ENCODE peak calls at places on chromosomes 11 and 22, in ten cellular contexts. H is tibial artery, Q is neuronal stem cell, V is transverse colon, N is GM23338, O is uterus, D is aorta, W is spleen, S is A549, G is AG04450. I is an unnamed sample.

GRCh38 chr11:46049325-46049860 is 71.9 kb downstream of the PHF21A start:
- DNase-seq in H (no peak), Q (no peak), V (no peak), N (no peak), O (no peak), D (no peak), W (no peak), S (no peak), G (no peak), I (no peak)

GRCh38 chr11:20617346-20617745 is 17.9 kb downstream of the SLC6A5 start:
- DNase-seq in H (no peak), Q (no peak), V (no peak), N (no peak), O (no peak), D (no peak), W (no peak), S (no peak), G (no peak), I (no peak)

GRCh38 chr22:41526802-41527799 is 17.2 kb downstream of the POLR3H start:
- DNase-seq in H (no peak), Q (no peak), V (peak), N (peak), O (peak), D (no peak), W (peak), S (peak), G (no peak), I (no peak)

GRCh38 chr22:49207008-49207775 is 620.5 kb downstream of the BRD1 start:
- DNase-seq in H (peak), Q (no peak), V (no peak), N (no peak), O (peak), D (no peak), W (peak), S (no peak), G (no peak), I (no peak)

GRCh38 chr22:46086577-46087335 is 63.6 kb upstream of the PPARA start:
- DNase-seq in H (peak), Q (no peak), V (no peak), N (no peak), O (no peak), D (peak), W (peak), S (no peak), G (no peak), I (no peak)

GRCh38 chr22:20992456-20993303 is 9.2 kb downstream of the THAP7 start:
- DNase-seq in H (no peak), Q (no peak), V (no peak), N (no peak), O (no peak), D (no peak), W (no peak), S (no peak), G (no peak), I (no peak)

GRCh38 chr11:27319065-27319464 is 44.0 kb downstream of the CCDC34 start:
- DNase-seq in H (no peak), Q (no peak), V (no peak), N (no peak), O (no peak), D (no peak), W (no peak), S (peak), G (no peak), I (no peak)

GRCh38 chr11:104529916-104530315 is 366.0 kb upstream of the PDGFD start:
- DNase-seq in H (no peak), Q (no peak), V (no peak), N (no peak), O (no peak), D (no peak), W (no peak), S (no peak), G (no peak), I (no peak)

GRCh38 chr11:2885676-2886081 is at the start of gene CDKN1C:
- DNase-seq in H (peak), Q (peak), V (peak), N (peak), O (peak), D (peak), W (peak), S (peak), G (no peak), I (peak)

GRCh38 chr11:45857834-45858492 is 10.7 kb downstream of the CRY2 start:
- DNase-seq in H (no peak), Q (no peak), V (no peak), N (no peak), O (peak), D (peak), W (no peak), S (no peak), G (no peak), I (peak)

GRCh38 chr22:46547883-46548244 is 10.4 kb upstream of the CELSR1 start:
- DNase-seq in H (peak), Q (no peak), V (peak), N (no peak), O (peak), D (peak), W (peak), S (no peak), G (peak), I (peak)

GRCh38 chr11:100404907-100405306 is 282.2 kb upstream of the ARHGAP42 start:
- DNase-seq in H (no peak), Q (no peak), V (no peak), N (peak), O (no peak), D (no peak), W (peak), S (no peak), G (no peak), I (no peak)

GRCh38 chr11:19393941-19394340 is 153.2 kb upstream of the E2F8 start:
- DNase-seq in H (no peak), Q (no peak), V (no peak), N (no peak), O (no peak), D (no peak), W (no peak), S (no peak), G (no peak), I (no peak)

GRCh38 chr11:64040684-64041267 is 5.0 kb downstream of the FLRT1 start:
- DNase-seq in H (no peak), Q (no peak), V (no peak), N (peak), O (no peak), D (no peak), W (no peak), S (peak), G (no peak), I (no peak)

GRCh38 chr11:10930224-10930960 is 72.5 kb upstream of the ZBED5 start:
- DNase-seq in H (no peak), Q (no peak), V (peak), N (peak), O (no peak), D (no peak), W (no peak), S (no peak), G (no peak), I (peak)

GRCh38 chr11:83826078-83826477 is 539.9 kb upstream of the CCDC90B start:
- DNase-seq in H (no peak), Q (no peak), V (no peak), N (no peak), O (no peak), D (no peak), W (no peak), S (no peak), G (no peak), I (no peak)

GRCh38 chr22:50304528-50305392 is 2.7 kb downstream of the PLXNB2 start:
- DNase-seq in H (peak), Q (no peak), V (peak), N (no peak), O (peak), D (peak), W (no peak), S (no peak), G (no peak), I (no peak)

GRCh38 chr22:46576556-46577351 is 39.3 kb upstream of the CELSR1 start:
- DNase-seq in H (no peak), Q (peak), V (peak), N (peak), O (peak), D (peak), W (peak), S (peak), G (no peak), I (no peak)

GRCh38 chr11:27812341-27812740 is 112.1 kb upstream of the BDNF start:
- DNase-seq in H (no peak), Q (no peak), V (no peak), N (no peak), O (no peak), D (no peak), W (no peak), S (no peak), G (no peak), I (no peak)

GRCh38 chr22:49107961-49108530 is 719.6 kb downstream of the BRD1 start:
- DNase-seq in H (no peak), Q (no peak), V (no peak), N (no peak), O (no peak), D (no peak), W (no peak), S (no peak), G (no peak), I (no peak)

GRCh38 chr22:31094741-31095140 is 12.6 kb downstream of the SELENOM start:
- DNase-seq in H (no peak), Q (no peak), V (no peak), N (no peak), O (no peak), D (no peak), W (no peak), S (no peak), G (no peak), I (no peak)

GRCh38 chr22:31093090-31093850 is 12.2 kb downstream of the SMTN start:
- DNase-seq in H (peak), Q (no peak), V (peak), N (no peak), O (peak), D (peak), W (no peak), S (no peak), G (no peak), I (no peak)

GRCh38 chr22:31095637-31096249 is 11.6 kb downstream of the SELENOM start:
- DNase-seq in H (no peak), Q (no peak), V (no peak), N (no peak), O (no peak), D (no peak), W (no peak), S (no peak), G (no peak), I (no peak)

GRCh38 chr22:31092161-31092560 is 11.0 kb downstream of the SMTN start:
- DNase-seq in H (no peak), Q (no peak), V (no peak), N (no peak), O (no peak), D (no peak), W (no peak), S (no peak), G (no peak), I (no peak)

DNA sequence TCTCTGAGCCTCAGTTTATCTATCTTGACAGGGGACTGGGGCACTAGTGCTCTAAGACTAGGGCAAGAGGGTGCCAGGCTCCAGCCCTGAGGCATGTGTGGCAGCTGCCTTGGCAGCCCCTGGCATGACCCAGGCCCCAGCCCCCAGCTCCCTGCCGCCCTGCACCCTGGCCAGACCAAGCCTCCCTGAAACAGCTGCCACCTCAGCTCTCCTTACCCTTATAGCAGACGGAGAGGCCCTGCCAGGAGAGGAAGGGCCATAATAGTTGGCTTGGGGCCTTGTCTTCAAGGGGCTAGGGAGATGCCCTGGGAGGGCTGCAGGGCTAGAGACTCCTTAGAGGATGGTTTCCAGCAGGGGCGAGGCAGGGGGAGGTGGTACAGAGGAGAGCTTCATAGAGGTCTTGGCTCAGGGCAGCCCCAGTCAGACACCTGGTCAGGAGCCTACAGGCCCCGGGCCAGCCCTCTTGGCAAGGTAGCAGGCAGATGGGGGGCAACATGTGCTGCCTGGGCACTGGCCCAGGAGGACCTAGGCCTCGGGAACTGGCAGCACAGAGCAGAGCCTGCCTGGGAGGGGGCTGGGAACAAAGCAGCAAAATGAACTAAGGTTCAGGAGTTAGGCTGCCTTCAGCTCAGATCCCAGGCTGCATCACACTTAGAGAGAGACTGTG is 13.0 kb downstream of the SMTN start:
- DNase-seq in H (peak), Q (no peak), V (peak), N (no peak), O (peak), D (peak), W (no peak), S (no peak), G (no peak), I (no peak)
- H3K4me3 ChIP-seq in H (peak), Q (no peak), V (peak), N (no peak), O (no peak), D (no peak), W (no peak), S (no peak), G (no peak), I (no peak)

GRCh38 chr11:12723410-12724297 is 49.4 kb downstream of the TEAD1 start:
- DNase-seq in H (no peak), Q (no peak), V (peak), N (peak), O (no peak), D (no peak), W (no peak), S (peak), G (no peak), I (peak)

GRCh38 chr11:12725047-12725862 is 51.0 kb downstream of the TEAD1 start:
- DNase-seq in H (no peak), Q (no peak), V (no peak), N (no peak), O (no peak), D (no peak), W (no peak), S (no peak), G (no peak), I (no peak)

GRCh38 chr11:12721816-12722604 is 47.8 kb downstream of the TEAD1 start:
- DNase-seq in H (no peak), Q (no peak), V (no peak), N (peak), O (no peak), D (no peak), W (no peak), S (no peak), G (no peak), I (no peak)

GRCh38 chr11:12725863-12726666 is 51.8 kb downstream of the TEAD1 start:
- DNase-seq in H (no peak), Q (no peak), V (no peak), N (no peak), O (no peak), D (no peak), W (no peak), S (no peak), G (no peak), I (no peak)

GRCh38 chr11:12724301-12725046 is 50.3 kb downstream of the TEAD1 start:
- DNase-seq in H (no peak), Q (no peak), V (peak), N (peak), O (peak), D (peak), W (no peak), S (peak), G (peak), I (peak)
- H3K4me3 ChIP-seq in H (no peak), Q (no peak), V (no peak), N (peak), O (no peak), D (no peak), W (no peak), S (peak), G (no peak), I (no peak)

GRCh38 chr22:33851240-33851639 is 69.0 kb downstream of the LARGE1 start:
- DNase-seq in H (no peak), Q (no peak), V (no peak), N (no peak), O (no peak), D (no peak), W (no peak), S (no peak), G (no peak), I (no peak)
- H3K4me3 ChIP-seq in H (no peak), Q (no peak), V (no peak), N (peak), O (no peak), D (no peak), W (no peak), S (no peak), G (no peak), I (no peak)

GRCh38 chr11:133956650-133957633 is at the start of gene IGSF9B:
- DNase-seq in H (peak), Q (peak), V (peak), N (peak), O (peak), D (peak), W (peak), S (peak), G (no peak), I (peak)

GRCh38 chr11:133953999-133954398 is 2.8 kb downstream of the IGSF9B start:
- DNase-seq in H (peak), Q (no peak), V (no peak), N (no peak), O (no peak), D (no peak), W (no peak), S (no peak), G (no peak), I (no peak)

GRCh38 chr11:133955091-133955846 is 1.5 kb downstream of the IGSF9B start:
- DNase-seq in H (peak), Q (no peak), V (peak), N (peak), O (peak), D (peak), W (no peak), S (no peak), G (no peak), I (no peak)

GRCh38 chr11:133957926-133958325 is 1.2 kb upstream of the IGSF9B start:
- DNase-seq in H (no peak), Q (no peak), V (no peak), N (peak), O (peak), D (no peak), W (no peak), S (no peak), G (no peak), I (peak)

GRCh38 chr11:133955945-133956421 is 785 bp downstream of the IGSF9B start:
- DNase-seq in H (no peak), Q (no peak), V (no peak), N (peak), O (no peak), D (no peak), W (no peak), S (no peak), G (no peak), I (no peak)
- H3K4me3 ChIP-seq in H (peak), Q (peak), V (peak), N (peak), O (peak), D (peak), W (peak), S (peak), G (no peak), I (no peak)

I was measured in lung.